ENCODE peak calls at places on chromosomes 13 and 19, in five cellular contexts. S is stomach; M is mucosa of descending colon; L is left ventricle myocardium inferior; Q is naive thymus-derived CD4-positive, alpha-beta T cell. H is an unnamed sample. For H3K4me1 and H3K9me3, the result is how much of the 10 kb centered on the place peaks cover.

GRCh38 chr19:4474504-4475136 is 2.5 kb downstream of the HDGFL2 start:
- DNase-seq in S (no peak), M (no peak), L (no peak), Q (no peak), H (peak)

GRCh38 chr19:32543107-32543900 is 37.7 kb upstream of the PDCD5 start:
- DNase-seq in S (no peak), M (no peak), L (no peak), Q (no peak), H (no peak)

GRCh38 chr13:32136716-32137115 is 105.1 kb downstream of the FRY start:
- DNase-seq in S (no peak), M (no peak), L (no peak), Q (no peak), H (no peak)

GRCh38 chr13:32895296-32895695 is 120.9 kb upstream of the KL start:
- DNase-seq in S (no peak), M (no peak), L (no peak), Q (no peak), H (no peak)

GRCh38 chr19:55158848-55159793 is 1.6 kb upstream of the TNNI3 start:
- DNase-seq in S (no peak), M (no peak), L (peak), Q (no peak), H (no peak)

GRCh38 chr13:34897220-34897619 is 44.9 kb upstream of the NBEA start:
- DNase-seq in S (no peak), M (no peak), L (no peak), Q (no peak), H (no peak)

GRCh38 chr19:50479761-50480251 is 3.2 kb upstream of the GARIN5A start:
- DNase-seq in S (no peak), M (no peak), L (no peak), Q (no peak), H (no peak)

GRCh38 chr13:50592412-50593145 is 250.9 kb downstream of the DLEU7 start:
- DNase-seq in S (no peak), M (no peak), L (no peak), Q (no peak), H (no peak)

GRCh38 chr19:50475736-50476223 is 527 bp upstream of the EMC10 start:
- DNase-seq in S (no peak), M (no peak), L (no peak), Q (peak), H (no peak)

GRCh38 chr19:11322269-11323024 is 17.0 kb downstream of the RAB3D start:
- DNase-seq in S (no peak), M (no peak), L (no peak), Q (no peak), H (no peak)

GRCh38 chr19:11323601-11324078 is 15.8 kb downstream of the RAB3D start:
- DNase-seq in S (no peak), M (no peak), L (no peak), Q (no peak), H (no peak)

GRCh38 chr19:11325544-11325943 is 13.9 kb downstream of the RAB3D start:
- DNase-seq in S (no peak), M (no peak), L (no peak), Q (no peak), H (no peak)

GRCh38 chr19:11324748-11325389 is 14.6 kb downstream of the RAB3D start:
- DNase-seq in S (no peak), M (no peak), L (no peak), Q (no peak), H (no peak)

GRCh38 chr19:11324079-11324661 is 15.3 kb downstream of the RAB3D start:
- DNase-seq in S (peak), M (peak), L (peak), Q (peak), H (peak)
- H3K4me1 ChIP-seq in S (under half), M (under half), L (under half), Q (under half), H (under half)

DNA sequence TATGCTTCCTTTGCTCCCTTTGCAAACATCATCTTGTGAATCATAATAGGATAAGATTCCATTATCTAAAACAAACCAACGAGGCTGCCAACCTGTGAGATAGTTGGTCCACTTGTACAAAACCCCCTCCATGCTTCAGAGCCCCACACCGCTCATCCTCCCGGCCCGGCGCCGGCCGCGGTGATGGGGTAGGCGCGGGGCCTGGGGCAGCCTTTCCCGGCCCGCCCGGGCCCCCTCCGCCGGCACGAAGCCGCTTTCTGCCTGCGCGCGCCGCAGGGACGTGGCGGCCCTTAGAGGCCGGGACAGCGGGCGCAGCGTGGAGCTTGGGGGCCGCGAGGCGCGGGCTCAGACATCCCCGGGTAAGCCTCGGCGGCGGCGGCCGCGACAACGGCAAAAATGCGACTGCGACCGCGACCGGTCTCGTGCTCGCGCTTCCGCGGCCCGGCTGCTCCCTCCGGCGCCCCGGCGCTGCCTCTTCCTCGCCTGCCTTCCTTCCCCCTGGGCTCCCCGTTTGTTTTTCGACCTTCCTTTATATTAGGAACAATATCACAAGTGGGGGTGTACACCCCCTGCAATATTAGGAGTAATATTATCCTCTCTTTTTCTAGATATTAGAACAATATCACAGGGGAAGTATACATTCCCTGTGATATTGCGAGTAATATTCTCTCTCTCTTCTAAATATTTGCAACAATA is 54.0 kb upstream of the CEACAM21 start:
- DNase-seq in S (no peak), M (peak), L (no peak), Q (peak), H (no peak)
- H3K4me3 ChIP-seq in S (peak), M (no peak), L (peak), Q (peak), H (peak)

DNA sequence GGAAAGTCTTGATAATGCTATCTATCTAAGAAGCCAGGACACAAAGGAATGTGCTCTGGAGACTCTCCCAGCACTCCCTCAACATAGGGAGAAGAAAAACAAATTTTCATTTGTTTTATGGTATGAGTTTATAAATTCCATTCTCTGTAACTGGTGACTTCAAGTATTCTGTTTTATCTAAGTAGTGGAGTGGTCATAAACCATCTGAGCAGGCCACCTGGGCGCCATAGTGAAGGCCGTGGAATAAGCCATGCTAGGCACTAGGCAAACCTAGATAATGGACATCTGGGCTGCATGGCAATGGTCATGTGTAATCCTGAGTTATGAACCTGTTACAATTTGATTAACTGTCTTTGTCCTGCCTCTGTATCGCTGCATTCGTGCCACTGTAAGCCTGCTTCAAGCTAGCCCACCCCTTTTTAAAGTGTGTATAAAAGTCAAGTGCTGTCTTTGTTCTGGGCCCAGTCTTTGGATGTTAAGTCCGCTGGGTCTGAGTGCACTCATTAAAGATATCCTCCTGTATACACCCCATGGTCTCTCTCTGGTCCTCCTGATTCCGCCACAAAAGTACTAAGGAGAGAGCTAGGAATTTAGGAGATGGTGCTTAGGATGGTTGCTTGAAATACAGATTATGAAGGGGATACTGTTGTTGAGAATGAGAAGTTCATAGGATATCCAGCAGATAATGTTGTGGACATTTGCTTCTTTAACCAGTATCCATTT is 13.2 kb downstream of the GTF2F2 start:
- DNase-seq in S (no peak), M (no peak), L (no peak), Q (no peak), H (peak)
- H3K9me3 ChIP-seq in S (under half), M (under half), L (under half), Q (under half), H (under half)

GRCh38 chr13:46164661-46165060 is 17.3 kb downstream of the LCP1 start:
- DNase-seq in S (no peak), M (no peak), L (no peak), Q (no peak), H (no peak)
- H3K4me1 ChIP-seq in S (under half), M (under half), L (under half), Q (half or more), H (half or more)

DNA sequence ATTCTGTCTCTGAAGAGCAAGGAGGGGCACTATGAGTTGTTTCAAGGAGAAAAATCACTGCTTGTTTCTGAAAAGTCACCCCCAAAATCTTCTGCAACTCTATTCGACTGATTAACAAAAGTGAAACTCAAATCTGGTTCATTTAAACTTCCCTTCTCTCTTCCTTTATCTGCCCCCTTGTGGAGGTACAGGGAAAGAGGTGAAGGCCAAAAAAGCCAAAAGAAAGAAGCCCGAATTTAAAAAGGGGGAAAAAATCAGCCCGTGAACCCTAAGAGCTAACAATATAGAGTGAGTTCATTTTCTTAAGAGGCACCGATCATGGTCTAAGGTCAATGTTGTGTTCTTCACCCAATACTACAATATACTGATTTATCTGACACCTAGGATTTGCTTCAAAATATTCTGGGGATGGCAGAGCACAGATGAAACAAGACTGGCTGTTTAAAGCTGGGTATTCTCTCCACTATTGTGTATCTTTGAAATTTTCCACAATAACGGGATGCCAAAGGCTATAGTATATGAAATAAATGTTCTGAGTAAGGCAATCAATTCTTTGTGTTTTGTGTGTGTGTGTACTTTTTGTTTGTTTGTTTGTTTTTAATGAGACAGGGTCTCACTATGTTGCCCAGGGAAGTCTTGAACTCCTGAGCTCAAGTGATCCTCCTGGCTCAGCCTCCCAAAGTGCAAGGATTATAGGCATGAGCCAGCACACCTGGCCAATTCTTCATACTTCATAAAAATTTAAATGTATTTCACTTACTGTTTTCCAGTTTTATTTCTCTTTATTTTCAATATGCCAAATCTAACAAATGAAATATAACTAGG is 55.0 kb upstream of the EEF1AKMT1 start:
- DNase-seq in S (no peak), M (peak), L (no peak), Q (peak), H (peak)
- H3K4me3 ChIP-seq in S (peak), M (no peak), L (peak), Q (no peak), H (no peak)

GRCh38 chr19:40763963-40764362 is 11.4 kb upstream of the MIA start:
- DNase-seq in S (no peak), M (no peak), L (no peak), Q (no peak), H (no peak)

GRCh38 chr19:40771101-40771539 is 4.2 kb upstream of the MIA start:
- DNase-seq in S (no peak), M (no peak), L (no peak), Q (peak), H (peak)

DNA sequence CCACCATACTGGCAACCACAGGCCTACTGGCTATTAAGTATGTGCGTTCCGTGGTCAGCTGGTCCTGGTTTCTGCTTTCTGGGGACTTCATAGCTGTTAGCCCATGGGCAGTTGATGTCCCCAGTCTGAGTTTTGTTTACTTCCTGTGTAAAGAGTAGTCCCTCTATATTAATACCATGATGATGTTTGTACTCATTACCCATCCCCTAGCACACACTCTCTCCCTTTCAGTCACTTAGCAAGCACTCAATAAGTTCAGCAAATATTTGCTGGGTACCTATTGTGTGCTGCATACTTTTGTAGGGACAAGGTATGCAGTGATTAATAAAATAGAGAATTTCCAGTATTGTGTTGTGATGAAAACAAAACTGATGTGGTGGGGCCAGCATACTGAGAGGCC is 6.4 kb upstream of the MIA start:
- DNase-seq in S (no peak), M (no peak), L (no peak), Q (no peak), H (no peak)
- H3K9me3 ChIP-seq in S (under half), M (under half), L (under half), Q (under half), H (under half)

GRCh38 chr13:79522583-79522982 is 41.6 kb downstream of the NDFIP2 start:
- DNase-seq in S (no peak), M (peak), L (no peak), Q (no peak), H (no peak)
- H3K4me1 ChIP-seq in S (under half), M (under half), L (under half), Q (under half), H (under half)

GRCh38 chr19:37695144-37695899 is 24.2 kb downstream of the ZNF607 start:
- DNase-seq in S (no peak), M (no peak), L (no peak), Q (no peak), H (no peak)

GRCh38 chr19:37691881-37692504 is 27.6 kb downstream of the ZNF607 start:
- DNase-seq in S (peak), M (peak), L (peak), Q (peak), H (peak)

GRCh38 chr19:37699057-37699456 is 20.5 kb downstream of the ZNF607 start:
- DNase-seq in S (no peak), M (no peak), L (no peak), Q (no peak), H (no peak)

GRCh38 chr19:37698216-37698615 is 21.3 kb downstream of the ZNF607 start:
- DNase-seq in S (no peak), M (no peak), L (no peak), Q (no peak), H (no peak)

DNA sequence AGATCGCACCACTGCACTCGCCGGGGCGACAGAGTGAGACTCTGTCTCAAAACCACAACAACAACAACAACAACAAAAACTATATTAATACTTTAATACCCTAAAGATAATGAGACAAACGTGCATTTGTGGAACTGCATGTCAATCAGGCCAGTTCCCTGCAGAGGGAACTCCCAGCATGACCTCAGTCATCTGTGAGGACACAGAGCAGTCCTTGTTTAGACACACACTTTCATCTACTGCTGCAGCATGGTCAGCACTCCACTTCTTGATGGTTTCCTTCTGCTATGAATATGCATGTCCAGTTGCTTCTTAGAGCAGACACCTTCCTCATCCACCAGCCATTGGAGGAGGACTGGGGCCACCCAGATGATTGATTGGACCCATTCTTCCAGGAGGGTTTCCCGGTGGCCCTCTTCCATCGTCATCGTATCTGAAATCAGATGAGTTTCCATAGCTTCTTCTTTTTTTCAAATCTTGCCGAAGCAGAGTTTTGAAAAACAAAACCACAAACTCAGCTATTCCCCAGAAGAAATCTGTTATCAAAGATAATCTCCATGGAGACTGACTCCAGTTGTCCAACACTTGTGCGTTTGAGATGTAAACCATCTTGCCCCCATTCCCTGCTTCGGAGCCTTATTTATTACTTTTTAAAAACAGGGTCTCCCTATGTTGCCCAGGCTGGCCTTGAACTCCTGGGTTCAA is 26.5 kb downstream of the ZNF607 start:
- DNase-seq in S (no peak), M (no peak), L (no peak), Q (no peak), H (no peak)
- H3K4me3 ChIP-seq in S (no peak), M (no peak), L (peak), Q (no peak), H (no peak)

GRCh38 chr19:22326219-22326618 is 40.0 kb downstream of the ZNF729 start:
- DNase-seq in S (no peak), M (no peak), L (no peak), Q (no peak), H (no peak)
- H3K9me3 ChIP-seq in S (half or more), M (half or more), L (under half), Q (under half), H (under half)

GRCh38 chr19:6233051-6233826 is 46.5 kb downstream of the MLLT1 start:
- DNase-seq in S (peak), M (no peak), L (peak), Q (no peak), H (no peak)

GRCh38 chr19:6236310-6237291 is 43.2 kb downstream of the MLLT1 start:
- DNase-seq in S (peak), M (peak), L (peak), Q (no peak), H (no peak)

GRCh38 chr19:6233827-6234511 is 45.8 kb downstream of the MLLT1 start:
- DNase-seq in S (peak), M (no peak), L (peak), Q (no peak), H (no peak)

GRCh38 chr19:6234527-6234926 is 45.2 kb downstream of the MLLT1 start:
- DNase-seq in S (no peak), M (no peak), L (no peak), Q (no peak), H (no peak)

DNA sequence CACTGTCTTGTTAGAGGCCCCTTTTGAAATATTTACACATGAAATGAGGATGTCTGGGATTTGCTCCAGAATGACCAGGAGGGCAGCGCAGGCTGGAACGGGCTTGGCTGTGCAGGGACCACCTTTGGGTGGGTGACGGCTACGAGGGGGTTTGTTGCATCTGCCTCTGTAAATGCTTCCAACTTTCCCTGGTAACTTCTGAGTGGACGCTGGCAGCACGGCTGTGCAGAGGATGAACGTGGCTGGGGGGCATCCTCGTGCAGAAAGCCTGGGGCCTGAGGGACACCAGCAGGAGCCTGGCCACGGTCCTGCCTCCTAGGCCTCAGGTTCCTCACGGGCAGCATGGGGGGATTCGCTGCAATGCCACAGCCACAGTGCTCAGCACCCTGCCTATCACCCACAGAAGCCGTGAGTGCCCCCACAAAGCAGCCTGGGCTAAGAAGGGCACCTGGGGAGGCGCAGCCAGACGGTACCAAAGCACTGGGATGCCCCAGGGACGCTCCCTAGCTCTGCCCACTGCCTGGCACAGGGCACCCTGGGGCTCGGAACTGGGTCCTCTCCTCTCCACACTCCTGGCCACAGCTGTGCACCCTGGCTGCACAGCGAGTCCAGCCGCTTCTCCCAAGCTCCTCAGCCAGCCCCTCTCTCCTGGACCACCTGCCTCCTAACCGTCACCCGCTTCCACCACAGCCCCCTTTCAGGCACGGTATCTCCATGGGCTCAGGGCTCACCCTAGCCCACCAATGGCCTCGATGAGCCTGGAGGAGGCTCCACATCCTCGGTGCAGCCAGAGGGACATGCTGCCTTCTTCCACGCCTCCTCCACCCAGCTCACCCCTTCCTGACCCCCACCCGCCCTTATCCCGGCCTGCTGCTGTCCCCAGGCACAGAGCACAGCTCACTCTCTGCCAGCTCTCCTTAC is 44.5 kb downstream of the MLLT1 start:
- DNase-seq in S (no peak), M (no peak), L (peak), Q (no peak), H (no peak)
- H3K4me1 ChIP-seq in S (half or more), M (under half), L (half or more), Q (under half), H (under half)

H was measured in OCI-LY7.